ENCODE peak calls at places on chromosomes 1 and 21, in seven cellular contexts. Z, A, S, F, H, N and M are unnamed samples.

GRCh38 chr1:26694185-26694572 is 1.6 kb upstream of the ARID1A start:
- DNase-seq in Z (no peak), A (no peak), S (no peak), F (no peak), H (no peak), N (no peak), M (no peak)

GRCh38 chr1:171422489-171422888 is 62.8 kb upstream of the PRRC2C start:
- DNase-seq in Z (peak), A (no peak), S (no peak), F (no peak), H (no peak), N (no peak), M (no peak)

GRCh38 chr1:241639653-241640148 is 468 bp downstream of the CHML start:
- DNase-seq in Z (no peak), A (no peak), S (peak), F (no peak), H (peak), N (no peak), M (no peak)

GRCh38 chr1:57024855-57025254 is 59.0 kb upstream of the C8B start:
- DNase-seq in Z (no peak), A (no peak), S (no peak), F (no peak), H (no peak), N (no peak), M (no peak)

GRCh38 chr1:230335861-230336549 is 90.1 kb downstream of the PGBD5 start:
- DNase-seq in Z (no peak), A (no peak), S (no peak), F (no peak), H (no peak), N (no peak), M (no peak)

GRCh38 chr1:3708696-3709246 is 43.5 kb upstream of the CCDC27 start:
- DNase-seq in Z (no peak), A (no peak), S (no peak), F (no peak), H (no peak), N (no peak), M (no peak)

GRCh38 chr1:77039739-77040138 is 172.5 kb downstream of the ST6GALNAC5 start:
- DNase-seq in Z (peak), A (no peak), S (no peak), F (no peak), H (no peak), N (no peak), M (peak)

GRCh38 chr1:235107368-235108184 is 21.1 kb downstream of the TOMM20 start:
- DNase-seq in Z (no peak), A (no peak), S (no peak), F (no peak), H (no peak), N (no peak), M (no peak)

GRCh38 chr1:228114827-228115226 is 5.7 kb upstream of the MRPL55 start:
- DNase-seq in Z (no peak), A (no peak), S (no peak), F (no peak), H (no peak), N (no peak), M (no peak)

GRCh38 chr1:230401763-230402294 is 24.3 kb downstream of the PGBD5 start:
- DNase-seq in Z (no peak), A (no peak), S (no peak), F (no peak), H (no peak), N (no peak), M (no peak)

GRCh38 chr1:197770243-197770642 is 5.0 kb downstream of the DENND1B start:
- DNase-seq in Z (no peak), A (no peak), S (no peak), F (peak), H (peak), N (no peak), M (no peak)

GRCh38 chr1:209554761-209555611 is 28.5 kb upstream of the CAMK1G start:
- DNase-seq in Z (no peak), A (no peak), S (no peak), F (no peak), H (no peak), N (no peak), M (no peak)

GRCh38 chr1:61950418-61950817 is 208.1 kb downstream of the PATJ start:
- DNase-seq in Z (no peak), A (no peak), S (no peak), F (no peak), H (no peak), N (no peak), M (no peak)

GRCh38 chr1:37915484-37916093 is 31.3 kb downstream of the INPP5B start:
- DNase-seq in Z (no peak), A (no peak), S (no peak), F (no peak), H (no peak), N (no peak), M (no peak)

GRCh38 chr1:172277277-172277676 is 143.2 kb upstream of the C1orf105 start:
- DNase-seq in Z (no peak), A (no peak), S (no peak), F (no peak), H (no peak), N (no peak), M (no peak)

GRCh38 chr1:234545512-234546386 is 64.2 kb downstream of the IRF2BP2 start:
- DNase-seq in Z (no peak), A (no peak), S (no peak), F (no peak), H (no peak), N (no peak), M (no peak)

GRCh38 chr1:201591348-201591747 is 52.4 kb downstream of the NAV1 start:
- DNase-seq in Z (no peak), A (no peak), S (no peak), F (no peak), H (no peak), N (no peak), M (no peak)

GRCh38 chr1:58290685-58291372 is 255.7 kb downstream of the OMA1 start:
- DNase-seq in Z (peak), A (no peak), S (no peak), F (no peak), H (no peak), N (no peak), M (peak)

GRCh38 chr1:154962795-154963330 is 1.3 kb upstream of the PYGO2 start:
- DNase-seq in Z (no peak), A (no peak), S (no peak), F (no peak), H (no peak), N (no peak), M (no peak)

GRCh38 chr1:230068952-230069684 is 2.1 kb downstream of the GALNT2 start:
- DNase-seq in Z (no peak), A (no peak), S (no peak), F (peak), H (peak), N (no peak), M (no peak)

GRCh38 chr1:150420560-150421265 is 56.8 kb downstream of the RPRD2 start:
- DNase-seq in Z (no peak), A (no peak), S (no peak), F (no peak), H (no peak), N (no peak), M (no peak)

GRCh38 chr21:31110430-31110829 is 72.2 kb upstream of the KRTAP19-8 start:
- DNase-seq in Z (no peak), A (no peak), S (no peak), F (no peak), H (no peak), N (no peak), M (no peak)